ENCODE peak calls at places on chromosomes 6 and 20, in seven cellular contexts. R, S, C, F, J, N and T are unnamed samples.

GRCh38 chr20:53944796-53945195 is 125.6 kb downstream of the BCAS1 start:
- DNase-seq in R (no peak), S (no peak), C (no peak), F (no peak), J (no peak), N (no peak), T (no peak)

GRCh38 chr6:51349866-51350265 is 531.2 kb downstream of the TFAP2B start:
- DNase-seq in R (no peak), S (no peak), C (no peak), F (no peak), J (no peak), N (no peak), T (peak; percentile 41)

GRCh38 chr20:61166324-61166723 is 85.7 kb upstream of the CDH4 start:
- DNase-seq in R (no peak), S (peak; percentile 14), C (no peak), F (no peak), J (no peak), N (no peak), T (no peak)

GRCh38 chr20:21096321-21097043 is 9.7 kb downstream of the LINC00237 start:
- DNase-seq in R (no peak), S (no peak), C (no peak), F (no peak), J (peak; percentile 13), N (no peak), T (no peak)

GRCh38 chr6:164344801-164345291 is 930.3 kb downstream of the QKI start:
- DNase-seq in R (no peak), S (no peak), C (no peak), F (no peak), J (no peak), N (no peak), T (no peak)

GRCh38 chr6:140849441-140849840 is 1283.3 kb upstream of the GJE1 start:
- DNase-seq in R (no peak), S (no peak), C (no peak), F (no peak), J (no peak), N (no peak), T (no peak)

GRCh38 chr20:37734228-37734980 is 40.6 kb downstream of the CTNNBL1 start:
- DNase-seq in R (no peak), S (no peak), C (no peak), F (no peak), J (no peak), N (no peak), T (no peak)

GRCh38 chr6:43973351-43973750 is 153.9 kb downstream of the MRPL14 start:
- DNase-seq in R (no peak), S (no peak), C (no peak), F (peak; percentile 15), J (no peak), N (peak; percentile 78), T (no peak)

GRCh38 chr20:18164356-18164755 is 26.7 kb downstream of the KAT14 start:
- DNase-seq in R (no peak), S (no peak), C (no peak), F (no peak), J (no peak), N (no peak), T (no peak)

GRCh38 chr20:34403063-34403827 is 40.2 kb downstream of the ITCH start:
- DNase-seq in R (no peak), S (no peak), C (no peak), F (no peak), J (no peak), N (no peak), T (no peak)
- H3K27ac ChIP-seq in R (no peak overlapping the region), S (no peak overlapping the region), C (peak overlapping the region; percentile 33), F (no peak overlapping the region), J (no peak overlapping the region), N (peak overlapping the region; percentile 38), T (no peak overlapping the region)

GRCh38 chr6:42704251-42704936 is 18.0 kb downstream of the PRPH2 start:
- DNase-seq in R (no peak), S (no peak), C (no peak), F (peak; percentile 64), J (no peak), N (peak; percentile 34), T (no peak)
- H3K27ac ChIP-seq in R (no peak overlapping the region), S (no peak overlapping the region), C (no peak overlapping the region), F (no peak overlapping the region), J (no peak overlapping the region), N (no peak overlapping the region), T (no peak overlapping the region)

GRCh38 chr20:50762045-50762422 is 30.7 kb downstream of the PARD6B start:
- DNase-seq in R (no peak), S (no peak), C (no peak), F (peak; percentile 59), J (no peak), N (no peak), T (no peak)

GRCh38 chr20:50765674-50766073 is 29.2 kb upstream of the BCAS4 start:
- DNase-seq in R (no peak), S (no peak), C (no peak), F (no peak), J (no peak), N (no peak), T (no peak)

GRCh38 chr20:50759678-50760077 is 28.3 kb downstream of the PARD6B start:
- DNase-seq in R (no peak), S (no peak), C (no peak), F (no peak), J (no peak), N (no peak), T (no peak)

GRCh38 chr20:50758992-50759391 is 27.6 kb downstream of the PARD6B start:
- DNase-seq in R (no peak), S (no peak), C (no peak), F (no peak), J (no peak), N (no peak), T (no peak)

DNA sequence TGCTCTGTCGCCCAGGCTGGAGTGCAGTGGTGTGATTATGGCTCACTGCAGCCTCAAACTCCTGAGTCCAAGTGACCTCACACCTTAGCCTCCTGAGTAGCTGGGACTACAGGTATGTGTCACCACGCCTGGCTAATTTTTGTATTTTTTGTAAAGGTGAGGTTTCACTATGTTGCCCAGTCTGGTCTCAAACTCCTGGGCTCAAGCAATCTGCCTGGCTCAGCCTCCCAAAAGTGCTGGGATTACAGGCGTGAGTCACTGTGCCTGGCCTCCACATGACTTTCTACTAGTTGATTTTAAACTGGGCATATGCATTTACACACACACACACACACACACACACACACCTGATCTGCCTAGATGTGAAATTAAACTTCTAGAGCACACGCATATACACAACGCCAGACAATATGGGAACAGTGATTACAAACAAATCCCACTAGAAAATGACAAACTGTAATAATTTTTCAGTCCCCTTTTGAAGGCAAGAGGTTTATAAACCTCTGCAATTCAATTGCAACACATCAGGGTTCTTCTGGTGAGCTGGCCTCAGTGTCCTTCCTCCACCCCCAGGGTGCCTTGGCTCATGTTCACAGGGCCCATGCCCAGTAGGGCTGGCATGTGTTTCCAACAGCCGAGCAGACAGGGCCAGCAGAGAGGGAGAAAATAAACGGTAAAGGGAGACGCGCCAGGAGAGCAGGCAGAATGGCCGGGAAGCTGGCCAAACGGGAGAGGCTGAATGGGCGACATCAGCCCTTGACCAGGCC is 31.2 kb downstream of the PARD6B start:
- DNase-seq in R (no peak), S (peak; percentile 26), C (no peak), F (peak; percentile 93), J (no peak), N (peak; percentile 91), T (peak; percentile 46)
- H3K27ac ChIP-seq in R (no peak overlapping the region), S (no peak overlapping the region), C (no peak overlapping the region), F (peak overlapping the region; percentile 10), J (no peak overlapping the region), N (peak overlapping the region; percentile 91), T (no peak overlapping the region)

GRCh38 chr6:15572296-15573016 is 90.4 kb downstream of the DTNBP1 start:
- DNase-seq in R (no peak), S (no peak), C (no peak), F (no peak), J (no peak), N (no peak), T (no peak)

GRCh38 chr6:15575357-15576037 is 87.3 kb downstream of the DTNBP1 start:
- DNase-seq in R (no peak), S (no peak), C (no peak), F (no peak), J (no peak), N (no peak), T (no peak)

GRCh38 chr6:15574023-15574422 is 88.8 kb downstream of the DTNBP1 start:
- DNase-seq in R (no peak), S (no peak), C (no peak), F (no peak), J (no peak), N (no peak), T (no peak)

GRCh38 chr6:15573376-15573775 is 89.5 kb downstream of the DTNBP1 start:
- DNase-seq in R (no peak), S (no peak), C (no peak), F (no peak), J (no peak), N (no peak), T (no peak)

GRCh38 chr6:15574497-15574896 is 88.3 kb downstream of the DTNBP1 start:
- DNase-seq in R (no peak), S (no peak), C (no peak), F (no peak), J (no peak), N (no peak), T (no peak)
- H3K27ac ChIP-seq in R (no peak overlapping the region), S (no peak overlapping the region), C (no peak overlapping the region), F (no peak overlapping the region), J (peak overlapping the region; percentile 26), N (no peak overlapping the region), T (no peak overlapping the region)